ENCODE peak calls at places on chromosome 13, in ten cellular contexts. O is tibial nerve; P is astrocyte of the spinal cord; I is activated T-helper 1 cell treated with Interleukin-2 at 50 U/mL for 16 hours; E is NCI-H2107; A is activated CD8-positive, alpha-beta T cell treated with anti-CD3 and anti-CD28 coated beads for 36 hours; G is T1000; M is progenitor cell of endocrine pancreas; J is CD4-positive, alpha-beta T cell; U is suprapubic skin. C is an unnamed sample.

GRCh38 chr13:113559901-113560644 is 24.5 kb upstream of the TFDP1 start:
- DNase-seq in O (no peak), P (no peak), I (no peak), E (no peak), A (no peak), G (no peak), M (no peak), J (no peak), U (peak), C (no peak)

GRCh38 chr13:62337109-62337880 is 921.6 kb upstream of the PCDH20 start:
- DNase-seq in O (no peak), P (no peak), I (no peak), E (no peak), A (no peak), G (no peak), M (no peak), J (no peak), U (no peak), C (no peak)

GRCh38 chr13:114004416-114005205 is 30.7 kb upstream of the C13orf46 start:
- DNase-seq in O (peak), P (peak), I (no peak), E (no peak), A (no peak), G (peak), M (no peak), J (no peak), U (peak), C (no peak)

GRCh38 chr13:51681037-51681678 is 96.9 kb downstream of the WDFY2 start:
- DNase-seq in O (no peak), P (peak), I (no peak), E (no peak), A (no peak), G (no peak), M (no peak), J (no peak), U (no peak), C (no peak)

GRCh38 chr13:61255035-61255796 is 160.4 kb downstream of the PCDH20 start:
- DNase-seq in O (no peak), P (peak), I (no peak), E (no peak), A (peak), G (no peak), M (no peak), J (no peak), U (no peak), C (no peak)

GRCh38 chr13:67390462-67391093 is 160.4 kb upstream of the PCDH9 start:
- DNase-seq in O (no peak), P (peak), I (no peak), E (no peak), A (no peak), G (no peak), M (no peak), J (no peak), U (no peak), C (peak)

GRCh38 chr13:42970824-42971669 is 21.0 kb downstream of the EPSTI1 start:
- DNase-seq in O (peak), P (peak), I (no peak), E (no peak), A (peak), G (no peak), M (no peak), J (peak), U (no peak), C (peak)

GRCh38 chr13:75792526-75793187 is 156.5 kb downstream of the LMO7 start:
- DNase-seq in O (no peak), P (no peak), I (no peak), E (no peak), A (no peak), G (no peak), M (no peak), J (no peak), U (no peak), C (no peak)

GRCh38 chr13:67230774-67231480 is 791 bp upstream of the PCDH9 start:
- DNase-seq in O (peak), P (peak), I (no peak), E (no peak), A (peak), G (no peak), M (peak), J (no peak), U (peak), C (peak)

GRCh38 chr13:28753208-28753892 is 34.6 kb upstream of the SLC46A3 start:
- DNase-seq in O (peak), P (peak), I (no peak), E (no peak), A (no peak), G (peak), M (no peak), J (no peak), U (no peak), C (peak)

GRCh38 chr13:27601771-27602170 is 18.6 kb downstream of the LNX2 start:
- DNase-seq in O (no peak), P (no peak), I (no peak), E (no peak), A (no peak), G (no peak), M (no peak), J (no peak), U (no peak), C (no peak)

GRCh38 chr13:113074876-113075275 is 30.7 kb upstream of the F7 start:
- DNase-seq in O (no peak), P (no peak), I (no peak), E (no peak), A (no peak), G (no peak), M (no peak), J (no peak), U (no peak), C (no peak)

GRCh38 chr13:44470623-44471562 is 97.3 kb downstream of the SERP2 start:
- DNase-seq in O (no peak), P (peak), I (no peak), E (no peak), A (no peak), G (no peak), M (no peak), J (no peak), U (no peak), C (no peak)

GRCh38 chr13:20831933-20832332 is 58.2 kb upstream of the EEF1AKMT1 start:
- DNase-seq in O (no peak), P (no peak), I (no peak), E (no peak), A (no peak), G (no peak), M (no peak), J (no peak), U (no peak), C (no peak)

GRCh38 chr13:97429681-97430081 is 4.3 kb upstream of the RAP2A start:
- DNase-seq in O (no peak), P (peak), I (no peak), E (no peak), A (no peak), G (no peak), M (no peak), J (no peak), U (no peak), C (no peak)

GRCh38 chr13:106415427-106415826 is 120.0 kb downstream of the EFNB2 start:
- DNase-seq in O (no peak), P (no peak), I (no peak), E (no peak), A (no peak), G (no peak), M (no peak), J (no peak), U (no peak), C (no peak)

GRCh38 chr13:32430018-32430747 is 2.3 kb upstream of the N4BP2L1 start:
- DNase-seq in O (no peak), P (no peak), I (no peak), E (no peak), A (no peak), G (no peak), M (no peak), J (no peak), U (no peak), C (no peak)

GRCh38 chr13:30850204-30850866 is 55.7 kb upstream of the MEDAG start:
- DNase-seq in O (no peak), P (no peak), I (no peak), E (no peak), A (no peak), G (no peak), M (no peak), J (no peak), U (no peak), C (no peak)

GRCh38 chr13:110610955-110611595 is 4.3 kb upstream of the NAXD start:
- DNase-seq in O (no peak), P (no peak), I (no peak), E (no peak), A (peak), G (no peak), M (no peak), J (no peak), U (no peak), C (peak)

GRCh38 chr13:66849706-66850105 is 380.4 kb downstream of the PCDH9 start:
- DNase-seq in O (no peak), P (no peak), I (no peak), E (no peak), A (no peak), G (no peak), M (no peak), J (no peak), U (no peak), C (no peak)

GRCh38 chr13:36998624-36999041 is 507 bp downstream of the ALG5 start:
- DNase-seq in O (no peak), P (no peak), I (peak), E (no peak), A (peak), G (no peak), M (peak), J (no peak), U (peak), C (no peak)

GRCh38 chr13:113670541-113670940 is 3.5 kb downstream of the GRK1 start:
- DNase-seq in O (no peak), P (no peak), I (no peak), E (no peak), A (no peak), G (no peak), M (no peak), J (no peak), U (peak), C (no peak)

GRCh38 chr13:20320885-20321284 is 88.8 kb upstream of the GJB6 start:
- DNase-seq in O (no peak), P (no peak), I (no peak), E (no peak), A (no peak), G (no peak), M (no peak), J (no peak), U (no peak), C (no peak)

GRCh38 chr13:45584816-45585215 is 30.7 kb downstream of the ERICH6B start:
- DNase-seq in O (no peak), P (no peak), I (no peak), E (peak), A (no peak), G (no peak), M (no peak), J (no peak), U (no peak), C (no peak)

GRCh38 chr13:110336681-110337080 is 29.6 kb downstream of the COL4A2 start:
- DNase-seq in O (no peak), P (peak), I (no peak), E (no peak), A (no peak), G (no peak), M (no peak), J (no peak), U (no peak), C (no peak)

GRCh38 chr13:101454767-101455166 is 2.3 kb downstream of the ITGBL1 start:
- DNase-seq in O (no peak), P (peak), I (no peak), E (no peak), A (no peak), G (no peak), M (no peak), J (no peak), U (no peak), C (no peak)

GRCh38 chr13:44649118-44649455 is 73.0 kb upstream of the TSC22D1 start:
- DNase-seq in O (no peak), P (no peak), I (no peak), E (peak), A (peak), G (no peak), M (no peak), J (no peak), U (no peak), C (no peak)

GRCh38 chr13:50700664-50701266 is 142.7 kb downstream of the DLEU7 start:
- DNase-seq in O (no peak), P (no peak), I (no peak), E (no peak), A (no peak), G (no peak), M (no peak), J (no peak), U (no peak), C (no peak)

GRCh38 chr13:29137016-29137415 is 316.9 kb downstream of the MTUS2 start:
- DNase-seq in O (no peak), P (no peak), I (no peak), E (no peak), A (no peak), G (no peak), M (no peak), J (no peak), U (no peak), C (no peak)

GRCh38 chr13:100485265-100485664 is 103.3 kb downstream of the GGACT start:
- DNase-seq in O (no peak), P (no peak), I (no peak), E (no peak), A (no peak), G (no peak), M (no peak), J (no peak), U (no peak), C (no peak)

C was measured in H54.